ENCODE peak calls at places on chromosome 16, in eight cellular contexts. D is cardiac fibroblast, P is heart right ventricle, B is fibroblast of lung, J is progenitor cell of endocrine pancreas, V is retinal pigment epithelial cell, F is ascending aorta, M is HFFc6. S is an unnamed sample.

GRCh38 chr16:21167360-21167759 is 8.9 kb downstream of the LDAF1 start:
- DNase-seq in F (no peak), M (peak; percentile 97), B (peak; percentile 98), D (peak; percentile 97), V (no peak), P (no peak), J (no peak), S (no peak)

GRCh38 chr16:89366561-89367537 is 123.5 kb downstream of the ANKRD11 start:
- DNase-seq in M (no peak), F (no peak), D (no peak), P (no peak), V (no peak), J (no peak), B (no peak), S (no peak)

GRCh38 chr16:12257926-12258561 is 281.5 kb downstream of the SNX29 start:
- DNase-seq in D (no peak), B (no peak), M (no peak), F (no peak), P (no peak), V (no peak), J (no peak), S (no peak)

GRCh38 chr16:75754126-75754525 is 27.8 kb upstream of the CPHXL start:
- DNase-seq in D (peak; percentile 2), B (no peak), V (no peak), J (no peak), M (peak; percentile 23), F (no peak), P (no peak), S (no peak)

GRCh38 chr16:8866884-8867482 is 1.8 kb downstream of the CARHSP1 start:
- DNase-seq in M (no peak), V (no peak), J (no peak), B (no peak), F (no peak), D (no peak), P (no peak), S (no peak)

GRCh38 chr16:49464877-49465504 is 91.4 kb downstream of the C16orf78 start:
- DNase-seq in M (no peak), P (no peak), V (no peak), B (no peak), J (peak; percentile 31), D (no peak), F (peak; percentile 53), S (peak; percentile 64)

GRCh38 chr16:5851583-5851982 is 754.0 kb upstream of the EEF2KMT start:
- DNase-seq in P (no peak), B (peak; percentile 79), D (no peak), M (no peak), V (no peak), J (no peak), F (no peak), S (no peak)

GRCh38 chr16:75224281-75224680 is 5.5 kb downstream of the CTRB1 start:
- DNase-seq in D (no peak), P (no peak), F (no peak), B (no peak), V (no peak), J (no peak), M (no peak), S (no peak)

GRCh38 chr16:69108069-69108904 is 2.8 kb downstream of the HAS3 start:
- DNase-seq in F (no peak), J (no peak), V (no peak), P (no peak), B (no peak), M (no peak), D (no peak), S (peak; percentile 36)

GRCh38 chr16:56525154-56525720 is 5.4 kb upstream of the BBS2 start:
- DNase-seq in F (no peak), V (no peak), M (peak; percentile 48), D (peak; percentile 71), B (peak; percentile 38), P (no peak), J (no peak), S (no peak)

GRCh38 chr16:50407351-50407750 is 38.6 kb upstream of the BRD7 start:
- DNase-seq in P (no peak), M (no peak), D (no peak), F (no peak), B (no peak), V (no peak), J (no peak), S (no peak)

GRCh38 chr16:50259334-50260205 is 6.8 kb upstream of the ADCY7 start:
- DNase-seq in B (peak; percentile 47), F (no peak), J (no peak), D (peak; percentile 55), V (no peak), P (peak; percentile 63), M (no peak), S (peak; percentile 61)

GRCh38 chr16:10322723-10323527 is 62.9 kb upstream of the ATF7IP2 start:
- DNase-seq in M (no peak), F (no peak), P (no peak), B (no peak), D (no peak), V (no peak), J (no peak), S (no peak)

GRCh38 chr16:49844399-49844798 is 11.5 kb downstream of the ZNF423 start:
- DNase-seq in M (no peak), B (peak; percentile 71), P (no peak), V (no peak), F (no peak), J (no peak), D (peak; percentile 34), S (no peak)

GRCh38 chr16:17026600-17027242 is 444.0 kb downstream of the XYLT1 start:
- DNase-seq in B (no peak), P (no peak), D (no peak), F (no peak), M (no peak), J (no peak), V (no peak), S (no peak)

GRCh38 chr16:12617401-12617819 is 186.3 kb downstream of the CPPED1 start:
- DNase-seq in M (no peak), J (no peak), P (no peak), D (no peak), F (no peak), B (no peak), V (no peak), S (no peak)

GRCh38 chr16:89917773-89918452 is 749 bp upstream of the MC1R start:
- DNase-seq in M (peak; percentile 94), P (peak; percentile 85), B (peak; percentile 90), V (no peak), J (peak; percentile 23), F (peak; percentile 89), D (peak; percentile 74), S (no peak)

GRCh38 chr16:47460301-47460754 is 535 bp downstream of the ITFG1 start:
- DNase-seq in V (no peak), F (no peak), D (no peak), B (peak; percentile 41), M (no peak), J (no peak), P (no peak), S (no peak)

GRCh38 chr16:9526791-9527190 is 435.3 kb downstream of the HAPSTR1 start:
- DNase-seq in D (no peak), V (no peak), P (no peak), F (no peak), J (no peak), M (no peak), B (no peak), S (no peak)

GRCh38 chr16:85638695-85639409 is 25.7 kb downstream of the GSE1 start:
- DNase-seq in D (no peak), V (no peak), M (no peak), J (no peak), P (no peak), F (no peak), B (no peak), S (no peak)
- TF ChIP-seq CTCF in D (no peak), V (no peak), M (no peak), J (no peak), P (no peak), F (no peak), B (no peak), S (no peak)

GRCh38 chr16:72664122-72664479 is 383.8 kb downstream of the ZFHX3 start:
- DNase-seq in P (no peak), J (no peak), D (no peak), B (peak; percentile 27), F (no peak), V (no peak), M (no peak), S (no peak)

GRCh38 chr16:72658888-72659717 is 388.8 kb downstream of the ZFHX3 start:
- DNase-seq in V (no peak), J (no peak), P (no peak), M (peak; percentile 12), B (peak; percentile 68), F (no peak), D (peak; percentile 57), S (no peak)

GRCh38 chr16:72666267-72666666 is 381.7 kb downstream of the ZFHX3 start:
- DNase-seq in J (no peak), V (no peak), P (no peak), M (no peak), F (no peak), D (no peak), B (no peak), S (no peak)

GRCh38 chr16:72664480-72665408 is 383.2 kb downstream of the ZFHX3 start:
- DNase-seq in J (peak; percentile 91), V (peak; percentile 97), D (peak; percentile 100), F (peak; percentile 97), P (peak; percentile 88), M (peak; percentile 98), B (peak; percentile 99), S (peak; percentile 97)
- TF ChIP-seq CTCF in J (no peak), V (no peak), D (no peak), F (no peak), P (no peak), M (peak; percentile 14), B (no peak), S (peak; percentile 27)

DNA sequence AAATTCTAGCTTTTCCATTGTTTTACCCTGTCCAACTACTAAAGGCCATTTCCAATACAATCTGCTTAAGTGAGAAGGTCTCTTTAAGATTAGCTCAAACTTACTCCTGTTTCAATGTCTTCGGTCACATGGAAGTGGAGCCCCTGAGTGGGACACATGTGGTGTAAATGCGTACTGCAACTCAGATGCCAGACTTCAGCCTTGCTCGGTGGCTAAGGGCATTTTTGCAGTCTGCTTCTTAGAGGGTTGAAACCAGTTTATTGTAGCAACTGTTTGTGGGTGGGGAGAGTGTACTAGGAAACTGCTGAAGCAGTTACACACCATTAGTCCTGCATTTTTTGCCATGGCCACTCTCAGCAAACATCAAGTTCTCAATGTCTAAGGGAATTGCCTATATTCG is 140.6 kb downstream of the PARN start:
- DNase-seq in D (no peak), J (no peak), V (no peak), F (no peak), P (no peak), M (no peak), B (no peak), S (no peak)
- TF ChIP-seq CTCF in D (peak; percentile 18), J (peak; percentile 50), V (peak; percentile 43), F (no peak), P (peak; percentile 21), M (peak; percentile 63), B (peak; percentile 5), S (peak; percentile 47)

DNA sequence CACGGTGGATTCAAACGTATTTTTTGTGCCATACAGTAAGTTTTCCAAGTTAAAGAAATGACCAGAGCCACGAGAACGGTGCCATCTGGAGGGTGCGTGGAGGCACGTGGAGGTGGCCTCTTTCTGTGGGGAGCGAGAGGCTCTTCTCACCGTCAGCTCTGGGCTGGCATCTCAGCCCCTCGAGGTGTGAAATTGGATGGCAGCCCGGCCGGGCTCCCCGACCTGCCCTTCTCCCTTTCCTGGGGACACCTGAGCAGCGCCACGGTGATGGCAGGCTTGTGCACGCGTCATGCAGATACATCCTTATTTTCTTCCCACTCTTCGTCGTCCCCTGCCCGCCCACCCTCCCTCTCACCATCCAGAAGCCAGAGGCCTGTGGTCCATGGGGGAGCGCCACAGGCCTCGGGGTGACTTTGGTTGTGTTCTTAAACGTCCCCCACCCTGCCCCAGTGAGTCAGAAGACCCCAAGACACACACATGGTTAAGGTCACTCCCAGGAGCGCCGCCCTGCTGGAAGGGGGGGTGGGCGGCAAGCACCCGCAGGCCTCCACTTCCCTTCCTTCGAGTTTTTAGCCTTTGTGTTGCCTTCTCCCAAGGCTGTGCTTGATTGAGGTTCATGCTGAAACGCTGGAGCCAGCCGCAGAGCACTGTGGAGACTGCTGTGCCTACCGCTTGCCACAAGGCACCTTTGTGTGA is 109.4 kb downstream of the BANP start:
- DNase-seq in D (no peak), F (no peak), B (no peak), J (no peak), M (no peak), P (no peak), V (no peak), S (no peak)
- TF ChIP-seq CTCF in D (no peak), F (no peak), B (no peak), J (no peak), M (peak; percentile 40), P (no peak), V (peak; percentile 36), S (peak; percentile 31)